ENCODE peak calls at places on chromosomes 6 and 20, in eight cellular contexts. H, W, V, P, Z, F, K and U are unnamed samples.

GRCh38 chr6:145948328-145948727 is 15.8 kb downstream of the SHPRH start:
- DNase-seq in V (no peak), Z (no peak), H (no peak), K (no peak), W (no peak), P (no peak), F (no peak), U (no peak)

GRCh38 chr20:17834804-17835203 is 133.8 kb downstream of the SNX5 start:
- DNase-seq in V (no peak), W (no peak), P (no peak), F (no peak), H (no peak), K (no peak), Z (no peak), U (no peak)

GRCh38 chr6:133548409-133548808 is 307.3 kb downstream of the EYA4 start:
- DNase-seq in K (no peak), H (no peak), V (peak; percentile 56), Z (no peak), F (no peak), P (no peak), W (no peak), U (no peak)

GRCh38 chr6:81865712-81866111 is 113.2 kb upstream of the TENT5A start:
- DNase-seq in H (peak; percentile 42), K (no peak), W (no peak), Z (no peak), P (no peak), V (no peak), F (no peak), U (no peak)

GRCh38 chr6:152296648-152297376 is 340.4 kb downstream of the SYNE1 start:
- DNase-seq in W (no peak), V (no peak), F (no peak), P (no peak), K (no peak), Z (no peak), H (peak; percentile 19), U (no peak)

GRCh38 chr6:165662041-165662491 is 975 bp downstream of the PDE10A start:
- DNase-seq in P (no peak), K (peak; percentile 77), H (no peak), W (no peak), Z (no peak), V (peak; percentile 56), F (peak; percentile 61), U (no peak)

GRCh38 chr6:159966339-159966738 is 2.5 kb upstream of the IGF2R start:
- DNase-seq in H (no peak), V (no peak), P (no peak), W (no peak), F (no peak), K (no peak), Z (no peak), U (no peak)

GRCh38 chr20:6501061-6501460 is 266.4 kb upstream of the BMP2 start:
- DNase-seq in W (no peak), F (no peak), H (no peak), V (peak; percentile 2), K (no peak), P (no peak), Z (no peak), U (no peak)

GRCh38 chr6:63444768-63445167 is 125.0 kb upstream of the LGSN start:
- DNase-seq in V (no peak), W (no peak), Z (no peak), H (no peak), F (no peak), P (no peak), K (no peak), U (no peak)

GRCh38 chr20:60507087-60507684 is 549.0 kb downstream of the CDH26 start:
- DNase-seq in H (no peak), W (no peak), F (no peak), Z (no peak), P (no peak), V (no peak), K (no peak), U (no peak)

GRCh38 chr6:151276112-151276745 is 36.5 kb downstream of the AKAP12 start:
- DNase-seq in W (no peak), K (peak; percentile 81), F (no peak), Z (no peak), H (no peak), V (no peak), P (no peak), U (no peak)